ENCODE peak calls at places on chromosome 4, in nine cellular contexts. R is NCI-H1436; W is nucleus accumbens; D is Calu3; Q is activated CD4-positive, CD25-positive, alpha-beta regulatory T cell treated with anti-CD3 and anti-CD28 coated beads, Interleukin-2, amount 50 U/mL, for 72 hours; P is effector memory CD8-positive, alpha-beta T cell; T is T-helper 2 cell; G is activated T-cell treated with anti-CD3 and anti-CD28 coated beads for 24 hours; Z is M059J. J is an unnamed sample.
A peak's percentile ranks its signal among the peaks of the same experiment; 100 is the strongest.

GRCh38 chr4:147340547-147341225 is 140.2 kb upstream of the EDNRA start:
- DNase-seq in R (no peak), W (no peak), D (no peak), Q (no peak), P (no peak), T (no peak), G (no peak), Z (peak; percentile 20), J (no peak)

GRCh38 chr4:24382381-24382780 is 202.0 kb downstream of the DHX15 start:
- DNase-seq in R (no peak), W (no peak), D (peak; percentile 14), Q (no peak), P (no peak), T (no peak), G (no peak), Z (peak; percentile 82), J (no peak)

GRCh38 chr4:172962564-172963353 is 205.9 kb upstream of the GALNT7 start:
- DNase-seq in R (peak; percentile 23), W (no peak), D (no peak), Q (no peak), P (no peak), T (no peak), G (no peak), Z (peak; percentile 85), J (no peak)

GRCh38 chr4:181870326-181870725 is 372.9 kb upstream of the TENM3 start:
- DNase-seq in R (no peak), W (no peak), D (no peak), Q (no peak), P (no peak), T (no peak), G (no peak), Z (peak; percentile 48), J (no peak)

GRCh38 chr4:52657630-52658501 is 1.2 kb downstream of the USP46 start:
- DNase-seq in R (no peak), W (no peak), D (no peak), Q (no peak), P (peak; percentile 1), T (no peak), G (no peak), Z (peak; percentile 27), J (no peak)

GRCh38 chr4:41985151-41985550 is 3.6 kb downstream of the DCAF4L1 start:
- DNase-seq in R (no peak), W (no peak), D (no peak), Q (no peak), P (no peak), T (no peak), G (no peak), Z (no peak), J (no peak)

GRCh38 chr4:140351778-140352177 is 21.7 kb upstream of the SCOC start:
- DNase-seq in R (no peak), W (peak; percentile 13), D (no peak), Q (no peak), P (no peak), T (no peak), G (no peak), Z (no peak), J (no peak)

GRCh38 chr4:20251796-20252655 is at the start of gene SLIT2:
- DNase-seq in R (peak; percentile 40), W (peak; percentile 38), D (peak; percentile 72), Q (no peak), P (no peak), T (no peak), G (peak; percentile 9), Z (peak; percentile 75), J (no peak)

GRCh38 chr4:43330288-43330687 is 437.8 kb downstream of the GRXCR1 start:
- DNase-seq in R (no peak), W (no peak), D (no peak), Q (no peak), P (no peak), T (no peak), G (no peak), Z (no peak), J (no peak)